ENCODE peak calls at places on chromosome 3, in seven cellular contexts. H is progenitor cell of endocrine pancreas, F is heart right ventricle, Y is HFF-Myc, A is type B pancreatic cell, R is BE2C, S is nephron progenitor cell. Q is an unnamed sample.

GRCh38 chr3:71132995-71133730 is 450.4 kb downstream of the FOXP1 start:
- DNase-seq in H (no peak), F (no peak), Y (no peak), A (no peak), R (no peak), S (peak), Q (no peak)

GRCh38 chr3:34374521-34374920 is 576.1 kb downstream of the PDCD6IP start:
- DNase-seq in H (no peak), F (no peak), Y (no peak), A (no peak), R (no peak), S (no peak), Q (no peak)

GRCh38 chr3:192851821-192852352 is 65.8 kb downstream of the MB21D2 start:
- DNase-seq in H (no peak), F (peak), Y (peak), A (no peak), R (no peak), S (no peak), Q (no peak)

GRCh38 chr3:66473637-66474036 is 27.2 kb downstream of the LRIG1 start:
- DNase-seq in H (no peak), F (no peak), Y (peak), A (no peak), R (no peak), S (no peak), Q (no peak)

GRCh38 chr3:125129512-125129962 is 73.7 kb upstream of the HEG1 start:
- DNase-seq in H (no peak), F (no peak), Y (peak), A (no peak), R (peak), S (no peak), Q (peak)

GRCh38 chr3:64438837-64439236 is 213.6 kb upstream of the PRICKLE2 start:
- DNase-seq in H (no peak), F (no peak), Y (no peak), A (no peak), R (no peak), S (peak), Q (no peak)

GRCh38 chr3:146128939-146129338 is 32.0 kb downstream of the PLOD2 start:
- DNase-seq in H (no peak), F (no peak), Y (no peak), A (no peak), R (no peak), S (no peak), Q (no peak)

GRCh38 chr3:56899851-56900250 is 98.1 kb upstream of the ARHGEF3 start:
- DNase-seq in H (no peak), F (no peak), Y (no peak), A (no peak), R (no peak), S (no peak), Q (no peak)

DNA sequence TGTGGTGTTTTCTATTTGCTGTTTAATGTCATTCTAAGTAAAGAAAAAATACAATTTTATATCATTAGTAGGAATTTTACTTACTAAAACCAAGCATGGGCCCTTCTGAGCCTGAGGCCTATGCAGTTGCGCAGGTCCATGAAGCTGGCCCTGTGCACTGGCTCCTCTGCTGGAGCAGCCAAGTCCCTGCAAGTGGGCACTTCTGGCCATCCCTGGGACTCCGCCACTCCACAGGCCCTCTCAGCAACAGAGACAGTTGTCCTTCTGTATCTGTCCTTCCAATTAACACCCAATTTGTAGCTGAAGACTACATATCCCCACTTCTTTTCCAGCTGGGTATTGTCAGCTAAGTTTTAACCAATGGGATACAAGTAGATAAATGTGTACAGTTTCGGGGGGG is 49.9 kb upstream of the RYK start:
- DNase-seq in H (no peak), F (peak), Y (no peak), A (no peak), R (peak), S (no peak), Q (no peak)
- TF ChIP-seq CTCF in H (peak), F (no peak), Y (no peak), A (peak), R (no peak), S (peak), Q (peak)

DNA sequence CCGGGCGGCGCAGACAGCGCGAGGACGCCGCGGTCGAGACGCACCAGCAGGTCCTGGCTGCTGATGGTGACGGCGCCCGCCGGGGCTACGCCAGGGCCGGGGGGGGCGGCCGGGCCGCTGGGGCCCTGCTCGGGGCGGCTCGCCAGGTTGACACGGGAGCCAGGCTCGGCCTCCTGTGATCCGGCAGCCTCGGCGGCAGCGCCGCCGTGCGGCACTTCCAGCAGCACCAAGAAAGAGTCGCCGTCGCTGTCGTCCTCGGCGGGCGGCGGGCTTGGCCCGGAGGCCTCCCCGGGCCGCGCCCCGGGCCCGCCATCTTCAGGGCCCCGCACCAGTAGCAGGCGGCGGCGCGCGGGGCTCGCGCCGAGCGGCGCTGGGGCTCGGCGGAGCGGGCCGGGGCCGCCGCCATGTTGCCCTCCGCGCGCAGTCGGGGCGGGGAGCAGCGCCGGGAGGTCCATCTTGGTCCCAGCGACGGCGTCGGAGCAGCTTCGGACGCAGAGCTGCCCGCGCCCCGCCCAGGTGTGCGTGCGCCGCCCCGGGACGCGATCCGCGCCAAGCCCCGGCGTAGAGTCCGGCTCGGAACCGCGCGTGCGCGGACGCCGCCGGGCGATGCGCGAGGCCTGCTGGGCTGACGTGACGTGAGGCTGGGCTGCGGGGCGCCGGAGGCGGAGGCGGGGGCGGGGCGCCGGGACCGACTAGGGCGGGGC is at the start of gene ZXDC:
- DNase-seq in H (peak), F (peak), Y (peak), A (peak), R (peak), S (peak), Q (peak)
- TF ChIP-seq CTCF in H (peak), F (peak), Y (no peak), A (peak), R (peak), S (no peak), Q (peak)

DNA sequence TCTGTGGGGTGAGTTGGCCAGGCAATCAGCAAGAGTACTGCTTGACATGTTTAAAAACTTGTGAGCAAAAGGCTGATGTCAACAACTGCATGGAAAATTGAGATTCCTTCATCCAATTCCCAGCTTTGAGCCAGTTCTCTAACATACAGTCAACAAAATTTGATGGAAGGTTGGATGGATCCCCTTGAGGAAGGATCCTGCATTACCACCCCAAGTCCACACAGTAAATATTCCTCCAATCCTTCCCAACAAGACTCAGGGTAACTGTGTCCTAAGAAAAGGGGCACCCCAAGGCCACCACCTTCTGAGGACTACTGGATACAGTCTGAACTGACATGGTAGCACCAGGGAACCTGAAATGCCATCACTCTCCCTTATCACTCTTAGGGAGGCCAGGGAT is 15.1 kb downstream of the GLB1 start:
- DNase-seq in H (no peak), F (no peak), Y (no peak), A (no peak), R (no peak), S (no peak), Q (no peak)
- TF ChIP-seq CTCF in H (no peak), F (no peak), Y (no peak), A (no peak), R (no peak), S (no peak), Q (no peak)

GRCh38 chr3:178263236-178263916 is 272.9 kb upstream of the KCNMB2 start:
- DNase-seq in H (no peak), F (no peak), Y (no peak), A (no peak), R (no peak), S (no peak), Q (no peak)
- TF ChIP-seq CTCF in H (no peak), F (no peak), Y (no peak), A (no peak), R (no peak), S (no peak), Q (no peak)

Q was measured in AG09319.